ENCODE peak calls at places on chromosomes 7 and 10, in four cellular contexts. G, W, H and E are unnamed samples.

GRCh38 chr10:29099415-29099814 is 189.5 kb upstream of the LYZL1 start:
- DNase-seq in G (no peak), W (no peak), H (no peak), E (no peak)

GRCh38 chr10:29254123-29255046 is 34.5 kb upstream of the LYZL1 start:
- DNase-seq in G (no peak), W (peak; percentile 65), H (no peak), E (no peak)

GRCh38 chr10:3889961-3890522 is 105.0 kb upstream of the KLF6 start:
- DNase-seq in G (no peak), W (no peak), H (peak; percentile 99), E (no peak)

GRCh38 chr10:82811621-82812020 is 936.6 kb downstream of the NRG3 start:
- DNase-seq in G (no peak), W (no peak), H (no peak), E (peak; percentile 74)

GRCh38 chr10:14247650-14248258 is 83.0 kb downstream of the FRMD4A start:
- DNase-seq in G (no peak), W (no peak), H (no peak), E (no peak)

GRCh38 chr10:112741830-112742402 is 208.1 kb upstream of the TCF7L2 start:
- DNase-seq in G (no peak), W (no peak), H (peak; percentile 76), E (no peak)

GRCh38 chr7:68074242-68074641 is 1077.6 kb downstream of the TYW1 start:
- DNase-seq in G (no peak), W (no peak), H (no peak), E (no peak)

GRCh38 chr10:97508342-97508741 is 9.6 kb downstream of the UBTD1 start:
- DNase-seq in G (no peak), W (no peak), H (no peak), E (no peak)

GRCh38 chr7:102836206-102836938 is 76.4 kb upstream of the LRRC17 start:
- DNase-seq in G (no peak), W (no peak), H (no peak), E (no peak)

GRCh38 chr10:44970812-44971395 is 7.7 kb downstream of the DEPP1 start:
- DNase-seq in G (no peak), W (no peak), H (no peak), E (no peak)

GRCh38 chr10:11625019-11625735 is 13.7 kb upstream of the USP6NL start:
- DNase-seq in G (peak; percentile 56), W (no peak), H (no peak), E (no peak)

GRCh38 chr7:66697451-66698438 is 42.8 kb upstream of the RABGEF1 start:
- DNase-seq in G (no peak), W (peak; percentile 19), H (peak; percentile 33), E (no peak)

GRCh38 chr10:129780158-129780557 is 183.9 kb downstream of the EBF3 start:
- DNase-seq in G (no peak), W (no peak), H (no peak), E (no peak)

GRCh38 chr7:138459300-138460175 is 521 bp upstream of the TRIM24 start:
- DNase-seq in G (peak; percentile 92), W (peak; percentile 99), H (peak; percentile 96), E (peak; percentile 97)

DNA sequence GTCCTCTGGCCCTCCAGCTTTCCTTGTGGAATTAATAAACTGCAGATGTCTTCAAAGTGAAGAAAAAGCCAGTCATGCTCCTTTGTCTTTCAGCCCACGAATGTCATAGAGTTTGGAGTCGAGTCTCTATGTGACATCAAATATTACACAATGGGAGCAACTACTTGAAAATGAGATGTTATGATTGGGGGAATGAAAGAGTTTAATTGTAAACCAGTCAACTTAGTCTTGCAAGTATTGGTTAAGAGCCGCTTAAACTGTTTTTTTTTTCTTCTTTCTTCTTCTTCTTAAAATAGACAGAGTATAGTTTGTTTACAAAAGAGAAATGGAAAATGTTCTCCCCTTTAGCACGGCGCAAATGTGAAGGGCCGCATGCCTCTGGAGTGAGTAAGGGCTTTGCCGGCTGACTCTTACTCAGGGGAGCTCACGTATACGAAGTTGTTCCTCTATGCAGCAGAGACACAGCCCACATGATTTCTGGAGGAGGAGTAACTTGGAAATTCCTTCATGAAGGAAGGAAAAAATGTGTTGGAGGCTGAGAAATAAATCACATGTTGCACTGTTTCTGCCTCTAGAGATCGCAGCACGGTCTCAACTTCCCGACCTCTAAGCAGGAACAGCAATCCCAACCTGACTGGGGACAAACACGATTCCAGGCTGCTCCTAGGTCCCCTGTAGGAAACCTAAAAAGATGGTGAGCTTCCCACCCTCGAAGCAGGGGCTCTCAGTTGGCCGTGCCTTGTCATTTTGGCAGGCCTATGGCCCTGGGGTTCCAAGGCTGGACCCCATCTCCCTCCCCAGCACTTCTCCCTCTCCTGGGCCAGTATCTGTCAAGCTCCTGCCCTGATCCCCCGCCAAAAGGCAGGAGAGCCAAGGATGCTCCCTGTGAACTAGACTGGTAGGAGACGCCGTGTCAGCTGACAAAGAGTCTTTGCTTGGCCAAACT is 44.9 kb downstream of the MYOF start:
- DNase-seq in G (no peak), W (no peak), H (peak; percentile 71), E (peak; percentile 43)
- TF ChIP-seq ATF2 in G (no peak), W (no peak), H (no peak), E (no peak)

GRCh38 chr10:116944911-116945310 is 60.1 kb downstream of the SHTN1 start:
- DNase-seq in G (no peak), W (no peak), H (no peak), E (no peak)
- TF ChIP-seq CBFB in G (no peak), W (no peak), H (no peak), E (no peak)

DNA sequence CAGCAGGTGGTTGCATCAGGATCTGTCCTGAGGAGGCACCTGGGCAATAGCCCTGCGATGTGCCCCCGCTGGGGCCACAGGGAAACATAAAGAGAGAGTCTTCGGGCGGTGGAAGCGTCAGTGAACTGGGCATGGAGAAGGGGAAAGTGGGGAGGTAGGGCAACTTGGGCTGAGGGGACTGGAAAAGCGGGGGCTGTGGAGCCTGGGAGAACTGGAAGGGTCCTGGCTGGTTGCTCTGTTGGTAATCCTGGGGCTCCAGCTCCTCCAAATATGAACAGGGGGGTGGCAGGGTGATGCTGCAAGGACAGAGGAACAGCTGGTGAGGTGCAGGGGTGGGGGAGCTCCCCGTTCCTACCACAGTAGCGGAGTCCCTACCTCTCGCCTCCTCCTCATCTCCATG is 5.2 kb downstream of the NOBOX start:
- DNase-seq in G (no peak), W (no peak), H (no peak), E (no peak)
- TF ChIP-seq USF2 in G (no peak), W (no peak), H (no peak), E (no peak)

GRCh38 chr10:86258940-86259339 is 107.7 kb downstream of the GRID1 start:
- DNase-seq in G (no peak), W (no peak), H (no peak), E (no peak)

GRCh38 chr10:86258488-86258887 is 108.1 kb downstream of the GRID1 start:
- DNase-seq in G (no peak), W (no peak), H (no peak), E (no peak)

GRCh38 chr10:86260564-86260963 is 106.0 kb downstream of the GRID1 start:
- DNase-seq in G (no peak), W (no peak), H (no peak), E (no peak)

GRCh38 chr10:86261470-86261869 is 105.1 kb downstream of the GRID1 start:
- DNase-seq in G (no peak), W (no peak), H (no peak), E (no peak)

DNA sequence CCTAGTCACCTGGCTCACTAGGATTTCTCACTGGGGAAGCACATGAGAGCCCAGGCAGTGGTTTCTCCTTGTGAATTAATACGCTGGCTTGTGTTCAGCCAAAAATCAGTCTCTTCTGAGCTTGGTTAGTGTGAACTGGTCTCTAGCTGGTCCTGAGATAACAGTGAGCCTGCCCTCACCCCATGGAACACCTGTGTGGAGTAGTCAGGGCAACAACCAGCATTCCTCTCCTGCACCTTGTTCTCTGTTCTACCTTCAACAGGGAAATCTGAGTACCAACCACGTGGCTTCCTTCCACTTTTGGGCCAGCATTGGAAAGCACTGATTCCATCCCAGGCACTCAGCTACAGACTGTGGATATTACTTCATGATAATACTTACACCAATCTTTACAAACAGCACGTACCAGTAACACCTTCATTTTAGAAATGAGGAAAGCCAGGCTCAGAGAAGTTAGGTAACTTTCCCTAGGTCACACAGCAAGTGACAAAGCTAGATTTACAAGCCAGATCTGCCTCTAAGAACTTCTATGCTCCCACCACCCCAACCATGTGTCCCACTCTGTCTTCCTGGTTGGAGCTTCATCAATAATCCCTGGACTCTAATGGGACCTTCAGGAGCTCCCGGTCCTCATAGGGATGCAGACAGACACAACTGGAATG is 106.6 kb downstream of the GRID1 start:
- DNase-seq in G (no peak), W (no peak), H (no peak), E (no peak)
- TF ChIP-seq ATF2 in G (no peak), W (no peak), H (no peak), E (no peak)